ENCODE peak calls at places on chromosomes 12 and 14, in ten cellular contexts. K, L, T, G, I, E, Y, V, S and M are unnamed samples.

GRCh38 chr14:53180272-53181221 is 27.4 kb upstream of the DDHD1 start:
- DNase-seq in Y (peak), G (no peak), E (peak), V (no peak), L (peak), T (no peak), K (no peak), S (peak), I (peak), M (no peak)

GRCh38 chr12:116556964-116557706 is 2.0 kb upstream of the MAP1LC3B2 start:
- DNase-seq in I (no peak), V (no peak), L (no peak), E (no peak), G (no peak), Y (no peak), K (no peak), T (no peak), S (no peak), M (no peak)

GRCh38 chr12:78421011-78421410 is 443.6 kb upstream of the SYT1 start:
- DNase-seq in V (no peak), G (no peak), I (peak), Y (no peak), E (no peak), L (no peak), K (no peak), S (no peak), T (no peak), M (no peak)

GRCh38 chr12:108799528-108800243 is 57.7 kb downstream of the SSH1 start:
- DNase-seq in E (no peak), V (no peak), L (no peak), K (no peak), S (no peak), G (no peak), Y (no peak), T (no peak), I (no peak), M (no peak)

GRCh38 chr12:95224202-95225170 is 6.9 kb downstream of the VEZT start:
- DNase-seq in G (no peak), E (no peak), S (no peak), Y (no peak), I (no peak), L (no peak), T (no peak), K (no peak), V (peak), M (no peak)

GRCh38 chr14:106436310-106436905 is 910.0 kb downstream of the TMEM121 start:
- DNase-seq in K (peak), T (peak), L (no peak), G (peak), Y (no peak), V (no peak), S (peak), I (no peak), E (peak), M (no peak)

GRCh38 chr12:15688202-15688736 is 100.9 kb downstream of the EPS8 start:
- DNase-seq in G (peak), T (peak), K (no peak), E (no peak), V (no peak), I (no peak), Y (no peak), S (no peak), L (no peak), M (no peak)

GRCh38 chr12:29762637-29763300 is 21.0 kb downstream of the TMTC1 start:
- DNase-seq in G (no peak), L (no peak), K (no peak), Y (no peak), V (no peak), T (no peak), I (no peak), S (no peak), E (no peak), M (no peak)

GRCh38 chr14:105197274-105197673 is 16.2 kb upstream of the NUDT14 start:
- DNase-seq in V (no peak), S (no peak), T (no peak), Y (peak), L (no peak), E (no peak), G (no peak), I (peak), K (no peak), M (no peak)

GRCh38 chr12:27696864-27697564 is 767 bp downstream of the REP15 start:
- DNase-seq in K (no peak), Y (peak), S (no peak), I (no peak), G (no peak), E (no peak), T (no peak), V (no peak), L (no peak), M (no peak)

GRCh38 chr12:80271770-80272169 is 172.3 kb upstream of the PTPRQ start:
- DNase-seq in V (no peak), S (no peak), I (no peak), G (no peak), T (no peak), L (no peak), E (no peak), Y (no peak), K (no peak), M (no peak)

GRCh38 chr12:124586756-124587155 is 19.3 kb upstream of the NCOR2 start:
- DNase-seq in S (no peak), L (no peak), K (no peak), E (no peak), G (no peak), Y (peak), I (no peak), T (peak), V (no peak), M (no peak)

GRCh38 chr12:116520801-116521471 is 38.2 kb upstream of the MAP1LC3B2 start:
- DNase-seq in S (no peak), E (no peak), T (no peak), V (peak), Y (no peak), K (no peak), G (no peak), I (peak), L (no peak), M (no peak)

GRCh38 chr14:99655521-99655920 is 10.6 kb downstream of the HHIPL1 start:
- DNase-seq in L (no peak), S (no peak), G (no peak), T (no peak), I (peak), E (no peak), V (no peak), Y (no peak), K (no peak), M (no peak)

GRCh38 chr12:69052613-69053408 is 119.8 kb upstream of the CPM start:
- DNase-seq in L (no peak), S (no peak), E (no peak), T (no peak), K (no peak), G (peak), V (peak), Y (peak), I (peak), M (no peak)

GRCh38 chr14:101843665-101844064 is 82.2 kb downstream of the PPP2R5C start:
- DNase-seq in T (no peak), E (peak), I (no peak), S (peak), K (peak), G (no peak), V (no peak), Y (no peak), L (peak), M (no peak)

GRCh38 chr12:52992699-52993557 is 13.3 kb upstream of the EIF4B start:
- DNase-seq in L (no peak), V (peak), I (no peak), S (no peak), E (no peak), T (no peak), G (peak), K (no peak), Y (peak), M (no peak)

GRCh38 chr12:116615141-116615861 is 56.1 kb downstream of the MAP1LC3B2 start:
- DNase-seq in E (no peak), T (no peak), S (no peak), G (no peak), K (no peak), V (no peak), Y (no peak), L (no peak), I (no peak), M (no peak)

GRCh38 chr12:67425394-67425793 is 156.2 kb downstream of the CAND1 start:
- DNase-seq in E (no peak), L (no peak), Y (peak), K (no peak), S (no peak), T (no peak), I (no peak), G (peak), V (no peak), M (no peak)

GRCh38 chr14:100849432-100849831 is 23.5 kb downstream of the MEG3 start:
- DNase-seq in I (no peak), K (no peak), L (no peak), T (no peak), Y (no peak), G (no peak), E (no peak), V (no peak), S (no peak), M (no peak)

GRCh38 chr12:98228619-98229538 is 286.5 kb upstream of the TMPO start:
- DNase-seq in T (no peak), E (no peak), Y (no peak), K (no peak), I (no peak), G (no peak), V (no peak), S (no peak), L (no peak), M (no peak)

GRCh38 chr12:38905480-38906351 is at the start of gene CPNE8:
- DNase-seq in T (peak), Y (peak), V (peak), L (peak), S (peak), K (peak), I (no peak), G (peak), E (peak), M (no peak)

GRCh38 chr12:111806304-111806703 is 35.7 kb upstream of the MAPKAPK5 start:
- DNase-seq in K (no peak), E (no peak), I (no peak), G (no peak), S (no peak), T (no peak), L (no peak), Y (no peak), V (no peak), M (no peak)

GRCh38 chr12:87304406-87304805 is 724.8 kb downstream of the C12orf50 start:
- DNase-seq in K (no peak), E (no peak), S (no peak), Y (no peak), T (no peak), I (no peak), V (peak), G (no peak), L (no peak), M (no peak)

DNA sequence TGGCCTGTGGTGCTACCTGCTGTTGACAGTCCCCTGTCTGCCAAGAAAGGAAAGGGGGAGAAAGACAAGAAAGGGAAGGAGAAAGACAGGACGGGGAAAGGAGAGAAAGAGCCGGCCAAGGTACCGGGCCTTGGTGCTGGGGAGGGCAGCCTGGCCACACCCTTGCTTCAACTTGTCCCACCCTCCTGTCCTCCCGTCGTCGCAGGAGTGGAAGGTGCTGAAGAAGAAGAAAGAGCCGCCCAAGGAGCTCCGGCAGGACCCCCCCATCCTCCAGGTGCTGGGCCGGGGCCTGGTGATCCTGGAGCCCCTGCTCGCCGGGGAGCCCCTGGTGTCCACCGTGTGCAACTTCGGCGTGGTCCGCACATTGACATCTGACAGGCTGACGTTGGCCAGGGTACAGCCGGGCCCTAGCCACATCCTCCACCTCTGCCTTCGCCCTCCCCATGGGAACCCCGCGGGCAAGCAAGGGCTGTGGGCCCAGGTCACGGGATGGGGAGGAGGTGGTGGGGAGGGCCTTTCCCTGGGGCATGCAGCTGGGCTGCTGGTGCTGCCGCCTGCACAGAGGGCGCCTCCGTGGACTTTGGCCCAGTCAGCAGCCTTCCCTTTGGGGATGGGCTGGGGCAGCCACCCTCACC is 2.9 kb upstream of the B3GNT4 start:
- DNase-seq in K (no peak), Y (no peak), G (no peak), E (no peak), V (no peak), L (no peak), T (no peak), I (no peak), S (no peak), M (no peak)
- TF ChIP-seq CTCF in K (no peak), Y (no peak), G (no peak), E (no peak), V (no peak), L (no peak), T (no peak), I (no peak), S (no peak), M (peak)

GRCh38 chr14:76091036-76091435 is 60.7 kb upstream of the GPATCH2L start:
- DNase-seq in S (no peak), E (peak), Y (peak), T (no peak), G (peak), L (peak), I (no peak), K (no peak), V (no peak), M (no peak)
- TF ChIP-seq CTCF in S (no peak), E (peak), Y (no peak), T (peak), G (peak), L (peak), I (peak), K (no peak), V (no peak), M (no peak)

GRCh38 chr14:96568646-96569045 is 66.5 kb downstream of the PAPOLA start:
- DNase-seq in T (no peak), I (no peak), E (no peak), V (no peak), G (no peak), L (no peak), S (no peak), Y (no peak), K (no peak), M (no peak)

GRCh38 chr14:96559571-96559970 is 57.4 kb downstream of the PAPOLA start:
- DNase-seq in G (no peak), V (no peak), E (no peak), K (no peak), L (no peak), S (no peak), T (no peak), I (no peak), Y (no peak), M (no peak)

GRCh38 chr14:96565811-96566210 is 63.6 kb downstream of the PAPOLA start:
- DNase-seq in V (no peak), S (no peak), I (no peak), Y (no peak), E (no peak), L (no peak), T (no peak), K (no peak), G (no peak), M (no peak)

GRCh38 chr14:96567289-96567899 is 65.2 kb downstream of the PAPOLA start:
- DNase-seq in I (no peak), E (peak), L (no peak), T (no peak), Y (peak), K (no peak), S (no peak), V (peak), G (no peak), M (no peak)

DNA sequence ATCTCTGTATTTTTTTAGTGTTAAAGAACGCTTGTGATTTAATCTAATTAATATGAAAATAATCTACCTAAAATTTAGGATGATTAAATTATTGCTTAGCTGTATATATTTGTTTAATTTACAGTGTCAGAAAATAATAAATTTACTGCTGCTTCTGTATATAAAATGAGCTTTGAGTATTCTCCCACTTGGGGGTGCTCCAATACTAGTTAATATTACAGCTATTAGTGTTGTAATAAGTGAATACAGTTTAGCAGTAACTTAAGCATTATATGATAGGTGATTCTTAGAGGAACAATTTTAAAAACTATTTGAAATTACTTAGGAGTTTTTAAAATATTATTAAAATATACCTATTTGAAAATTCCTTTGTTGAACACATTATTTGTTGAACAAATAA is 62.2 kb downstream of the PAPOLA start:
- DNase-seq in Y (no peak), I (no peak), T (no peak), S (no peak), L (no peak), V (no peak), G (no peak), K (no peak), E (no peak), M (no peak)
- TF ChIP-seq CTCF in Y (peak), I (no peak), T (no peak), S (no peak), L (no peak), V (peak), G (peak), K (no peak), E (no peak), M (peak)

GRCh38 chr12:3452348-3452747 is 38.7 kb upstream of the PRMT8 start:
- DNase-seq in S (no peak), K (no peak), E (no peak), I (no peak), G (no peak), Y (no peak), T (no peak), L (no peak), V (no peak), M (no peak)
- TF ChIP-seq CTCF in S (no peak), K (no peak), E (no peak), I (no peak), G (no peak), Y (no peak), T (no peak), L (no peak), V (no peak), M (no peak)

GRCh38 chr12:22333186-22333745 is 1.2 kb downstream of the ST8SIA1 start:
- DNase-seq in I (peak), E (no peak), G (no peak), L (no peak), S (no peak), K (no peak), Y (no peak), T (no peak), V (no peak), M (no peak)
- TF ChIP-seq CTCF in I (no peak), E (no peak), G (no peak), L (no peak), S (no peak), K (no peak), Y (no peak), T (no peak), V (no peak), M (no peak)

GRCh38 chr12:50162225-50162624 is 4.9 kb downstream of the CERS5 start:
- DNase-seq in V (no peak), E (no peak), I (no peak), G (no peak), Y (peak), T (no peak), K (no peak), L (no peak), S (no peak), M (no peak)

GRCh38 chr12:50166776-50167025 is 468 bp downstream of the CERS5 start:
- DNase-seq in K (no peak), T (peak), V (no peak), G (peak), E (no peak), Y (no peak), S (peak), L (no peak), I (no peak), M (no peak)

GRCh38 chr12:50164963-50165362 is 2.2 kb downstream of the CERS5 start:
- DNase-seq in K (no peak), G (no peak), E (no peak), L (no peak), I (no peak), Y (no peak), T (no peak), S (no peak), V (no peak), M (no peak)

GRCh38 chr12:50167026-50167742 is at the start of gene CERS5:
- DNase-seq in T (peak), V (peak), K (peak), Y (peak), L (peak), S (peak), I (peak), G (peak), E (peak), M (peak)
- TF ChIP-seq CTCF in T (peak), V (peak), K (no peak), Y (no peak), L (no peak), S (no peak), I (no peak), G (peak), E (no peak), M (peak)

DNA sequence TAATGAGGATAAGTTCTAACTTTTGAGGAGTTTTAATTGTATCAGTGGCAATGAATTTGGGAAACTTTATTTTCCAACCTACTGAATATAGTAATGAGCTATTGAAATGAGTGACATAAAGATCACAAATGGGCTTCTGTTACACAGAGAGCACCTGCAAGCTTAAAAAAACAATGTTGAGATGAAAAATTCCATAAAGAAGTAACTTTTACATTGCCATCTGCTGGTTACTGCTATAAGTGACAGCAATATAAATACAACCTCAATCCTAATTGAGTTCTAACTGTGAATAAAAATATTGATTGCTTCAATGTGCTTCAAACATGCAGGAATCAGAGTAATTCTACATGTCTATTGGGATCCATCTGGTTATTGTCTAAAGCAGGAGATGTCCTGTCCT is 14.2 kb downstream of the WIF1 start:
- DNase-seq in Y (no peak), G (no peak), V (no peak), T (no peak), K (no peak), S (no peak), I (no peak), L (peak), E (peak), M (no peak)
- TF ChIP-seq CTCF in Y (peak), G (peak), V (peak), T (peak), K (no peak), S (no peak), I (peak), L (peak), E (peak), M (peak)

GRCh38 chr14:77181603-77182437 is at the start of gene TMEM63C:
- DNase-seq in I (no peak), K (peak), L (peak), E (peak), Y (peak), S (peak), T (no peak), V (peak), G (peak), M (peak)
- TF ChIP-seq CTCF in I (no peak), K (no peak), L (no peak), E (no peak), Y (no peak), S (no peak), T (no peak), V (peak), G (no peak), M (no peak)